ENCODE peak calls at places on chromosomes 6 and 20, in five cellular contexts. V is neural progenitor cell, K is pancreas, O is GM12865, J is lower leg skin. H is an unnamed sample.

GRCh38 chr20:4714818-4715217 is 6.9 kb upstream of the PRND start:
- DNase-seq in K (no peak), J (no peak), O (no peak), V (no peak), H (no peak)

GRCh38 chr6:19052219-19052618 is 665.1 kb downstream of the RNF144B start:
- DNase-seq in K (no peak), O (no peak), V (no peak), J (no peak), H (no peak)

GRCh38 chr6:40171343-40171742 is 237.1 kb upstream of the MOCS1 start:
- DNase-seq in K (no peak), V (no peak), J (no peak), O (no peak), H (no peak)

GRCh38 chr20:57396212-57396611 is 5.0 kb downstream of the RBM38 start:
- DNase-seq in V (no peak), K (no peak), O (no peak), J (no peak), H (no peak)

GRCh38 chr6:45377041-45377554 is 636 bp downstream of the SUPT3H start:
- DNase-seq in V (no peak), O (peak; percentile 49), J (no peak), K (no peak), H (no peak)

GRCh38 chr20:11232896-11233295 is 559.1 kb upstream of the JAG1 start:
- DNase-seq in O (no peak), K (no peak), J (no peak), V (no peak), H (no peak)

GRCh38 chr6:138287144-138287955 is 69.1 kb upstream of the PBOV1 start:
- DNase-seq in J (no peak), K (peak; percentile 65), V (peak; percentile 47), O (peak; percentile 58), H (no peak)

GRCh38 chr6:126112171-126112632 is 125.9 kb downstream of the TRMT11 start:
- DNase-seq in K (no peak), J (no peak), V (no peak), O (no peak), H (peak; percentile 47)

GRCh38 chr6:30091577-30092381 is 16.2 kb upstream of the RNF39 start:
- DNase-seq in V (no peak), J (no peak), K (no peak), O (no peak), H (peak; percentile 19)

DNA sequence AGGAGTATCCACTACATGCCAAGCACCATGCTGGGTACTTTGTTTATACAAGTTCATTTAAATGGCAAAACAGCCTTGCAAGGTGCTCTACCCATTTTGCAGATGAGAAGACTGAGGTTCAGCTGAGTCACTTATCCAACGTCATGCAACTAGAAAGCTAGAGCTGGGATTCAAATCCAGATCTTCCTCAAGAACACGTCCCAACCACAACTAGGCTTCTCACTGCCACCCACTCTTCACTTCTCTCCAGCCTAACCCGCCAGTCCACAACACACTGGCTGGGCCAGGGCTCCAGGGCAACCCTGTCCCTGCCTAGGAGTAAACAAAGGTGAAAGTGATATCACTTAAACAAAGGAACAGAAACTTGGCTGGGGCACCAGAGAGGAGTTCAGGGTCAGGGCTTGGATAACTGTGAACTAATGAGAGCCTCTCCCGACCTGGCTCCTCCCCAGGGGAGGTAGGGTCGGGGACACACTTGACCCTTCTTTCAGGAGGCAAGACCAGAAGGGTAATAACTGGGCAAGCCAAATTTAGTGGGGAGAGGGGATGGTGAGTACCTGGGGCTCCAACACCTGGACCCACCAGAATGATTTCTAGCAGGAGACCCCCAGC is 7.9 kb downstream of the SDC4 start:
- DNase-seq in O (no peak), J (no peak), K (peak; percentile 85), V (no peak), H (no peak)
- H3K4me3 ChIP-seq in O (no peak overlapping the region), J (no peak overlapping the region), K (no peak overlapping the region), V (no peak overlapping the region), H (no peak overlapping the region)

DNA sequence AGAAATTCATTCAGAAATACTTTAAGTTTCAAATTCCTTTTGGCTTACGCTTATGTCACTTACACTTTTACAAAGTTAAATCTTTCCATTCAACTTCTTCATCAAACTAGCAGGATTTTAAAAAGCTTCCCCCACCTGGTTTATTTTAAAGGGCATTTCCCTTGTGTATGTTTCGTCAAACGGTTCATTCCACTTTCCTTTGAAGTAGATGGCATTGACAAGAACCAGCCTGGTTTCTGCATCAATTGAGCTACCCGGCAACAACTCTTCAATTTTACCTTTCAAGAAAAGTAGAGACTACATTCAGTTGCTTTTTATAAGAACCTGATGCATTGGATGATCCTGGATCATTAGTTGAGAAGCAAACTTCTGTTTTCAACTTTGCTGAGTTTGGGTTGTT is 9.8 kb downstream of the SERPINB9 start:
- DNase-seq in K (no peak), O (no peak), V (no peak), J (no peak), H (no peak)
- H3K4me3 ChIP-seq in K (no peak overlapping the region), O (no peak overlapping the region), V (no peak overlapping the region), J (no peak overlapping the region), H (no peak overlapping the region)

DNA sequence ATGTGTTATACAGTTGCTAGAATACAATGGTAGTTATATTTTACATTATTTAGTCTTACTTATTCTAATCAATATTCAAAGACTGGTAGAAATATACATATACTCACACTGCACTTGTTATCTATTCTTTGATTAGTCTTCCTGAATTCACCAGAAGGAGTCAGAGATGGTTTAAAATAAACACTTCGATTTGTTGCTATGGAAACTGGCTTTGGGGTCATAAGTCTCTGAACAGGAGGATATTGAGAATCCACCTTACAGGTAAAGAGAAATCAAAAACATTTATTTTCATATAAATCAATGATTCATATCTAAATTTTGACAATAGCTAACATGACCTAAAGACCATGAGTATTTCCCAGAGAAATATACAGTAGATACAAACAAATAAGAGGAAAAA is 41.6 kb downstream of the NUP153 start:
- DNase-seq in V (no peak), J (no peak), O (no peak), K (no peak), H (no peak)
- H3K4me3 ChIP-seq in V (no peak overlapping the region), J (no peak overlapping the region), O (no peak overlapping the region), K (no peak overlapping the region), H (no peak overlapping the region)

GRCh38 chr6:70997379-70997778 is 40.5 kb upstream of the B3GAT2 start:
- DNase-seq in J (no peak), K (no peak), O (no peak), V (no peak), H (no peak)

GRCh38 chr6:70998148-70998547 is 41.3 kb upstream of the B3GAT2 start:
- DNase-seq in O (no peak), V (peak; percentile 36), K (no peak), J (no peak), H (no peak)
- H3K4me3 ChIP-seq in O (no peak overlapping the region), V (no peak overlapping the region), K (no peak overlapping the region), J (no peak overlapping the region), H (no peak overlapping the region)

GRCh38 chr20:31869673-31869941 is 720 bp downstream of the DUSP15 start:
- DNase-seq in O (no peak), K (no peak), J (no peak), V (no peak), H (no peak)
- H3K4me3 ChIP-seq in O (no peak overlapping the region), K (peak overlapping the region; percentile 55), J (no peak overlapping the region), V (peak overlapping the region; percentile 74), H (no peak overlapping the region)

GRCh38 chr6:1390071-1390804 is 862 bp downstream of the FOXF2 start:
- DNase-seq in J (no peak), K (no peak), O (no peak), V (peak; percentile 76), H (peak; percentile 22)

GRCh38 chr6:1388081-1388926 is 1.1 kb upstream of the FOXF2 start:
- DNase-seq in J (no peak), K (no peak), O (no peak), V (peak; percentile 57), H (no peak)

GRCh38 chr6:1389791-1390070 is 355 bp downstream of the FOXF2 start:
- DNase-seq in K (no peak), J (no peak), V (peak; percentile 66), O (no peak), H (no peak)

GRCh38 chr6:1387632-1388031 is 1.7 kb upstream of the FOXF2 start:
- DNase-seq in J (no peak), O (no peak), K (no peak), V (peak; percentile 72), H (no peak)

DNA sequence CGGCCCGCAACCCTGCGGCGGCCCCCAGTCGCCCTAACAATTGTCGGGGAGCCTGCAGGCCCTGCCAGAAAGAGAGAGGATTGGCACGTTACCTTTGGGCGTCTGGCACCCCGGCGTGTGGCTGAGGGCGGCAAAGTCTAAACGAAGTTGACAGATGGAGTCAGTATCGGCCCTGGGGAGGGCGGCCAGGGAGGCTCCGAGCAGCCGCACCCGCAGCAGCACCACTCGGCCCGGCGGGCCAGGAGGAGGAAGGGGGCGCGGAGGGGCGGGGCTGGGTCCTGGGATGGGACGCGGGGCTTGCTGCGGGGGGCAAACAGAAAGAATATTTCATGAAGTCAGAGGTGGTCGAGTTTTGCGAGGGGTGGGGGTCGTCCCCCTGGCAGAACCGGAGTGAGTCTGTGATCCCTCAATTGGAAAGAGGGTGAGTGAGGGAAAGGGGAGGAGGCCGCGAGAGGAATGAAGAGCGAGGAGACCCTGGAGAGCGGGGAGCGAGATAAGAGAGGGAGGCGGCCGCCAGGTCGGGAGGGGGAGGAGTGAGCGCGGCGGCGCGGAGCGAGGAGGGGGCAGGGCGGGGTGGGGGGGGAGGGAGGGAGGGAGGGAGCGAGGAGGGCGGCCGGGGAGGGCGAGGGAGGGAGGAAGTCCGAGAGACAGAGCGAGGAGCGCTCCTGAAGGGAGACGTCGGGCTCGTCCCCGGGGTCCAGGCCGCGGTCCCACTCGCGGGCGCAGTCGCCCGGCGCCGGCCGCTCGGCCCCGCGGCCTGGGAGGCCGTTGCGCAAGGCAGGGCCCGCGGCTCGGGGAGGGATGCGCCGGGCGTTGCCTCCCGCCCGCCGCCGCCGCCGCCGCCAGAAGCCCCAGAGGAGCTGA is at the start of gene FOXF2:
- DNase-seq in K (no peak), J (no peak), V (peak; percentile 42), O (no peak), H (no peak)
- H3K4me3 ChIP-seq in K (no peak within 1 kb of the TSS), J (peak within 1 kb of the TSS; percentile 24), V (peak within 1 kb of the TSS; percentile 46), O (no peak within 1 kb of the TSS), H (peak within 1 kb of the TSS; percentile 53)

GRCh38 chr6:141259832-141260231 is 872.9 kb upstream of the GJE1 start:
- DNase-seq in K (no peak), V (no peak), J (no peak), O (no peak), H (no peak)

GRCh38 chr6:141261016-141261671 is 871.6 kb upstream of the GJE1 start:
- DNase-seq in J (no peak), K (no peak), O (no peak), V (no peak), H (no peak)

GRCh38 chr6:141260627-141261015 is 872.1 kb upstream of the GJE1 start:
- DNase-seq in V (peak; percentile 3), J (no peak), O (no peak), K (no peak), H (no peak)

GRCh38 chr6:141261672-141262060 is 871.1 kb upstream of the GJE1 start:
- DNase-seq in J (no peak), V (no peak), O (no peak), K (no peak), H (no peak)

GRCh38 chr6:141258516-141258915 is 874.2 kb upstream of the GJE1 start:
- DNase-seq in V (no peak), J (no peak), K (no peak), O (no peak), H (no peak)
- H3K4me3 ChIP-seq in V (no peak overlapping the region), J (no peak overlapping the region), K (no peak overlapping the region), O (no peak overlapping the region), H (no peak overlapping the region)

GRCh38 chr6:84501315-84501714 is 263.1 kb downstream of the TBX18 start:
- DNase-seq in K (no peak), O (no peak), J (no peak), V (peak; percentile 64), H (no peak)
- H3K4me3 ChIP-seq in K (no peak overlapping the region), O (no peak overlapping the region), J (no peak overlapping the region), V (no peak overlapping the region), H (no peak overlapping the region)

H was measured in skeletal muscle cell.